ENCODE peak calls at places on chromosomes 12 and 14, in four cellular contexts. C is NCI-H2081; X is RPMI7951; E is stimulated activated CD4-positive, alpha-beta T cell treated with anti-CD3 and anti-CD28 coated beads, TNF-alpha, amount 100 ng/mL, for 1 hour. P is an unnamed sample.

GRCh38 chr12:77847665-77848431 is 17.2 kb downstream of the NAV3 start:
- DNase-seq in E (no peak), C (no peak), X (peak; percentile 81), P (peak; percentile 93)

GRCh38 chr12:104215638-104216297 is at the start of gene TXNRD1:
- DNase-seq in C (no peak), X (peak; percentile 71), E (peak; percentile 78), P (peak; percentile 88)

GRCh38 chr12:114976959-114977358 is 293.0 kb upstream of the TBX3 start:
- DNase-seq in C (no peak), E (no peak), X (peak; percentile 58), P (peak; percentile 68)

GRCh38 chr12:47121146-47121545 is 41.4 kb upstream of the AMIGO2 start:
- DNase-seq in C (no peak), X (peak; percentile 82), E (no peak), P (no peak)

GRCh38 chr12:20376984-20377383 is 8.6 kb downstream of the PDE3A start:
- DNase-seq in X (peak; percentile 10), C (no peak), E (no peak), P (peak; percentile 40)

GRCh38 chr12:46110220-46110700 is 119.9 kb upstream of the SCAF11 start:
- DNase-seq in X (no peak), E (no peak), C (peak; percentile 16), P (no peak)

GRCh38 chr12:81492131-81492720 is 266.9 kb downstream of the PPFIA2 start:
- DNase-seq in E (no peak), C (no peak), X (no peak), P (no peak)

GRCh38 chr14:101933209-101933608 is 31.2 kb upstream of the DYNC1H1 start:
- DNase-seq in X (no peak), E (no peak), C (no peak), P (no peak)